ENCODE peak calls at places on chromosomes 1 and 21, in ten cellular contexts. One of them, this sample, is unnamed.

GRCh38 chr21:20649231-20649630 is 349.0 kb upstream of the NCAM2 start:
- DNase-seq in lung: no peak
- DNase-seq in activated gamma-delta T cell: no peak
- DNase-seq in HS-5: no peak
- DNase-seq in hypothalamus: no peak
- DNase-seq in amniotic stem cell: no peak
- DNase-seq in GDM1: no peak
- DNase-seq in H1: no peak
- DNase-seq in AG09319: no peak
- DNase-seq in kidney tubule cell: no peak
- DNase-seq in this sample: no peak

GRCh38 chr1:29939086-29939485 is 702.8 kb downstream of the PTPRU start:
- DNase-seq in lung: no peak
- DNase-seq in activated gamma-delta T cell: no peak
- DNase-seq in HS-5: no peak
- DNase-seq in hypothalamus: no peak
- DNase-seq in amniotic stem cell: no peak
- DNase-seq in GDM1: no peak
- DNase-seq in H1: no peak
- DNase-seq in AG09319: no peak
- DNase-seq in kidney tubule cell: peak
- DNase-seq in this sample: no peak

GRCh38 chr1:230458509-230458908 is 32.4 kb upstream of the PGBD5 start:
- DNase-seq in lung: no peak
- DNase-seq in activated gamma-delta T cell: no peak
- DNase-seq in HS-5: no peak
- DNase-seq in hypothalamus: no peak
- DNase-seq in amniotic stem cell: no peak
- DNase-seq in GDM1: no peak
- DNase-seq in H1: no peak
- DNase-seq in AG09319: no peak
- DNase-seq in kidney tubule cell: peak
- DNase-seq in this sample: no peak

GRCh38 chr1:47931395-47931794 is 65.8 kb downstream of the TRABD2B start:
- DNase-seq in lung: peak
- DNase-seq in activated gamma-delta T cell: no peak
- DNase-seq in HS-5: no peak
- DNase-seq in hypothalamus: no peak
- DNase-seq in amniotic stem cell: no peak
- DNase-seq in GDM1: no peak
- DNase-seq in H1: no peak
- DNase-seq in AG09319: no peak
- DNase-seq in kidney tubule cell: peak
- DNase-seq in this sample: no peak

GRCh38 chr1:29824478-29825273 is 588.4 kb downstream of the PTPRU start:
- DNase-seq in lung: peak
- DNase-seq in activated gamma-delta T cell: no peak
- DNase-seq in HS-5: no peak
- DNase-seq in hypothalamus: no peak
- DNase-seq in amniotic stem cell: no peak
- DNase-seq in GDM1: no peak
- DNase-seq in H1: no peak
- DNase-seq in AG09319: no peak
- DNase-seq in kidney tubule cell: no peak
- DNase-seq in this sample: no peak

GRCh38 chr1:198934901-198935301 is 296.1 kb downstream of the PTPRC start:
- DNase-seq in lung: no peak
- DNase-seq in activated gamma-delta T cell: no peak
- DNase-seq in HS-5: no peak
- DNase-seq in hypothalamus: no peak
- DNase-seq in amniotic stem cell: no peak
- DNase-seq in GDM1: peak
- DNase-seq in H1: no peak
- DNase-seq in AG09319: no peak
- DNase-seq in kidney tubule cell: peak
- DNase-seq in this sample: peak

GRCh38 chr1:115062542-115063004 is 26.7 kb downstream of the TSPAN2 start:
- DNase-seq in lung: peak
- DNase-seq in activated gamma-delta T cell: peak
- DNase-seq in HS-5: peak
- DNase-seq in hypothalamus: no peak
- DNase-seq in amniotic stem cell: no peak
- DNase-seq in GDM1: peak
- DNase-seq in H1: no peak
- DNase-seq in AG09319: no peak
- DNase-seq in kidney tubule cell: peak
- DNase-seq in this sample: peak

GRCh38 chr1:155012052-155012546 is 9.5 kb downstream of the ZBTB7B start:
- DNase-seq in lung: peak
- DNase-seq in activated gamma-delta T cell: no peak
- DNase-seq in HS-5: no peak
- DNase-seq in hypothalamus: peak
- DNase-seq in amniotic stem cell: no peak
- DNase-seq in GDM1: no peak
- DNase-seq in H1: peak
- DNase-seq in AG09319: no peak
- DNase-seq in kidney tubule cell: no peak
- DNase-seq in this sample: peak

GRCh38 chr1:89523597-89524368 is 846 bp upstream of the LRRC8B start:
- DNase-seq in lung: no peak
- DNase-seq in activated gamma-delta T cell: no peak
- DNase-seq in HS-5: no peak
- DNase-seq in hypothalamus: peak
- DNase-seq in amniotic stem cell: no peak
- DNase-seq in GDM1: peak
- DNase-seq in H1: peak
- DNase-seq in AG09319: no peak
- DNase-seq in kidney tubule cell: peak
- DNase-seq in this sample: peak

GRCh38 chr1:18761948-18762905 is 97.2 kb downstream of the TAS1R2 start:
- DNase-seq in lung: no peak
- DNase-seq in activated gamma-delta T cell: no peak
- DNase-seq in HS-5: no peak
- DNase-seq in hypothalamus: no peak
- DNase-seq in amniotic stem cell: no peak
- DNase-seq in GDM1: no peak
- DNase-seq in H1: no peak
- DNase-seq in AG09319: no peak
- DNase-seq in kidney tubule cell: peak
- DNase-seq in this sample: no peak

GRCh38 chr1:11893907-11894251 is 32.3 kb downstream of the KIAA2013 start:
- DNase-seq in lung: peak
- DNase-seq in activated gamma-delta T cell: no peak
- DNase-seq in HS-5: no peak
- DNase-seq in hypothalamus: no peak
- DNase-seq in amniotic stem cell: no peak
- DNase-seq in GDM1: peak
- DNase-seq in H1: no peak
- DNase-seq in AG09319: no peak
- DNase-seq in kidney tubule cell: peak
- DNase-seq in this sample: no peak

GRCh38 chr1:35080171-35080854 is 1.1 kb downstream of the ZMYM1 start:
- DNase-seq in lung: no peak
- DNase-seq in activated gamma-delta T cell: no peak
- DNase-seq in HS-5: no peak
- DNase-seq in hypothalamus: no peak
- DNase-seq in amniotic stem cell: no peak
- DNase-seq in GDM1: no peak
- DNase-seq in H1: no peak
- DNase-seq in AG09319: no peak
- DNase-seq in kidney tubule cell: no peak
- DNase-seq in this sample: no peak

GRCh38 chr1:208183977-208184901 is 59.9 kb downstream of the PLXNA2 start:
- DNase-seq in lung: peak
- DNase-seq in activated gamma-delta T cell: no peak
- DNase-seq in HS-5: peak
- DNase-seq in hypothalamus: no peak
- DNase-seq in amniotic stem cell: peak
- DNase-seq in GDM1: no peak
- DNase-seq in H1: no peak
- DNase-seq in AG09319: peak
- DNase-seq in kidney tubule cell: peak
- DNase-seq in this sample: no peak

GRCh38 chr1:109397451-109398342 is at the start of gene SORT1:
- DNase-seq in lung: peak
- DNase-seq in activated gamma-delta T cell: peak
- DNase-seq in HS-5: peak
- DNase-seq in hypothalamus: peak
- DNase-seq in amniotic stem cell: peak
- DNase-seq in GDM1: peak
- DNase-seq in H1: peak
- DNase-seq in AG09319: peak
- DNase-seq in kidney tubule cell: peak
- DNase-seq in this sample: no peak

GRCh38 chr21:38478782-38479181 is 19.5 kb downstream of the ERG start:
- DNase-seq in lung: no peak
- DNase-seq in activated gamma-delta T cell: no peak
- DNase-seq in HS-5: peak
- DNase-seq in hypothalamus: no peak
- DNase-seq in amniotic stem cell: no peak
- DNase-seq in GDM1: no peak
- DNase-seq in H1: no peak
- DNase-seq in AG09319: no peak
- DNase-seq in kidney tubule cell: no peak
- DNase-seq in this sample: peak

GRCh38 chr1:188363943-188364342 is 1535.2 kb downstream of the PLA2G4A start:
- DNase-seq in lung: no peak
- DNase-seq in activated gamma-delta T cell: no peak
- DNase-seq in HS-5: no peak
- DNase-seq in hypothalamus: no peak
- DNase-seq in amniotic stem cell: no peak
- DNase-seq in GDM1: no peak
- DNase-seq in H1: no peak
- DNase-seq in AG09319: no peak
- DNase-seq in kidney tubule cell: no peak
- DNase-seq in this sample: no peak

GRCh38 chr1:2553871-2554620 is 2.1 kb upstream of the TNFRSF14 start:
- DNase-seq in lung: no peak
- DNase-seq in activated gamma-delta T cell: no peak
- DNase-seq in HS-5: no peak
- DNase-seq in hypothalamus: no peak
- DNase-seq in amniotic stem cell: no peak
- DNase-seq in GDM1: no peak
- DNase-seq in H1: no peak
- DNase-seq in AG09319: no peak
- DNase-seq in kidney tubule cell: no peak
- DNase-seq in this sample: no peak

GRCh38 chr1:200473698-200474371 is 64.0 kb upstream of the ZNF281 start:
- DNase-seq in lung: no peak
- DNase-seq in activated gamma-delta T cell: no peak
- DNase-seq in HS-5: no peak
- DNase-seq in hypothalamus: no peak
- DNase-seq in amniotic stem cell: no peak
- DNase-seq in GDM1: no peak
- DNase-seq in H1: no peak
- DNase-seq in AG09319: no peak
- DNase-seq in kidney tubule cell: peak
- DNase-seq in this sample: no peak

GRCh38 chr1:2445162-2445822 is 30.8 kb upstream of the PLCH2 start:
- DNase-seq in lung: no peak
- DNase-seq in activated gamma-delta T cell: no peak
- DNase-seq in HS-5: no peak
- DNase-seq in hypothalamus: no peak
- DNase-seq in amniotic stem cell: no peak
- DNase-seq in GDM1: no peak
- DNase-seq in H1: no peak
- DNase-seq in AG09319: no peak
- DNase-seq in kidney tubule cell: no peak
- DNase-seq in this sample: no peak

GRCh38 chr1:239814306-239814881 is 277.3 kb upstream of the FMN2 start:
- DNase-seq in lung: no peak
- DNase-seq in activated gamma-delta T cell: no peak
- DNase-seq in HS-5: peak
- DNase-seq in hypothalamus: no peak
- DNase-seq in amniotic stem cell: peak
- DNase-seq in GDM1: no peak
- DNase-seq in H1: peak
- DNase-seq in AG09319: peak
- DNase-seq in kidney tubule cell: peak
- DNase-seq in this sample: no peak

GRCh38 chr1:170555370-170555769 is 23.4 kb downstream of the GORAB start:
- DNase-seq in lung: no peak
- DNase-seq in activated gamma-delta T cell: no peak
- DNase-seq in HS-5: no peak
- DNase-seq in hypothalamus: no peak
- DNase-seq in amniotic stem cell: no peak
- DNase-seq in GDM1: no peak
- DNase-seq in H1: no peak
- DNase-seq in AG09319: no peak
- DNase-seq in kidney tubule cell: no peak
- DNase-seq in this sample: no peak

GRCh38 chr1:23163395-23163794 is 5.3 kb downstream of the LUZP1 start:
- DNase-seq in lung: no peak
- DNase-seq in activated gamma-delta T cell: no peak
- DNase-seq in HS-5: no peak
- DNase-seq in hypothalamus: no peak
- DNase-seq in amniotic stem cell: no peak
- DNase-seq in GDM1: no peak
- DNase-seq in H1: no peak
- DNase-seq in AG09319: no peak
- DNase-seq in kidney tubule cell: no peak
- DNase-seq in this sample: no peak

GRCh38 chr21:32603131-32603530 is 9.0 kb downstream of the CFAP298 start:
- DNase-seq in lung: no peak
- DNase-seq in activated gamma-delta T cell: no peak
- DNase-seq in HS-5: no peak
- DNase-seq in hypothalamus: no peak
- DNase-seq in amniotic stem cell: no peak
- DNase-seq in GDM1: no peak
- DNase-seq in H1: no peak
- DNase-seq in AG09319: no peak
- DNase-seq in kidney tubule cell: no peak
- DNase-seq in this sample: no peak

GRCh38 chr1:230379928-230380327 is 46.2 kb downstream of the PGBD5 start:
- DNase-seq in lung: no peak
- DNase-seq in activated gamma-delta T cell: no peak
- DNase-seq in HS-5: no peak
- DNase-seq in hypothalamus: no peak
- DNase-seq in amniotic stem cell: no peak
- DNase-seq in GDM1: no peak
- DNase-seq in H1: no peak
- DNase-seq in AG09319: no peak
- DNase-seq in kidney tubule cell: no peak
- DNase-seq in this sample: no peak